ENCODE peak calls at places on chromosome 19, in seven cellular contexts. One of them, this sample, is unnamed.

GRCh38 chr19:47107953-47108746 is 5.4 kb downstream of the ZC3H4 start:
- DNase-seq in neural progenitor cell: no peak
- DNase-seq in skeletal muscle cell: no peak
- DNase-seq in uterus: no peak
- DNase-seq in choroid plexus epithelial cell: peak
- DNase-seq in dorsolateral prefrontal cortex: no peak
- DNase-seq in naive thymus-derived CD4-positive, alpha-beta T cell: no peak
- DNase-seq in this sample: no peak

GRCh38 chr19:48999481-49000325 is 6.0 kb downstream of the RUVBL2 start:
- DNase-seq in neural progenitor cell: peak
- DNase-seq in skeletal muscle cell: no peak
- DNase-seq in uterus: no peak
- DNase-seq in choroid plexus epithelial cell: peak
- DNase-seq in dorsolateral prefrontal cortex: no peak
- DNase-seq in naive thymus-derived CD4-positive, alpha-beta T cell: peak
- DNase-seq in this sample: peak

GRCh38 chr19:7004313-7004931 is 16.8 kb downstream of the MBD3L2B start:
- DNase-seq in neural progenitor cell: peak
- DNase-seq in skeletal muscle cell: no peak
- DNase-seq in uterus: no peak
- DNase-seq in choroid plexus epithelial cell: no peak
- DNase-seq in dorsolateral prefrontal cortex: no peak
- DNase-seq in naive thymus-derived CD4-positive, alpha-beta T cell: no peak
- DNase-seq in this sample: no peak

GRCh38 chr19:5293607-5294089 is 47.0 kb downstream of the PTPRS start:
- DNase-seq in neural progenitor cell: peak
- DNase-seq in skeletal muscle cell: no peak
- DNase-seq in uterus: peak
- DNase-seq in choroid plexus epithelial cell: peak
- DNase-seq in dorsolateral prefrontal cortex: no peak
- DNase-seq in naive thymus-derived CD4-positive, alpha-beta T cell: no peak
- DNase-seq in this sample: no peak

GRCh38 chr19:27909185-27909840 is 1303.6 kb downstream of the UQCRFS1 start:
- DNase-seq in neural progenitor cell: no peak
- DNase-seq in skeletal muscle cell: no peak
- DNase-seq in uterus: no peak
- DNase-seq in choroid plexus epithelial cell: no peak
- DNase-seq in dorsolateral prefrontal cortex: no peak
- DNase-seq in naive thymus-derived CD4-positive, alpha-beta T cell: no peak
- DNase-seq in this sample: no peak

GRCh38 chr19:58569191-58569942 is 3.8 kb downstream of the MZF1 start:
- DNase-seq in neural progenitor cell: no peak
- DNase-seq in skeletal muscle cell: no peak
- DNase-seq in uterus: peak
- DNase-seq in choroid plexus epithelial cell: no peak
- DNase-seq in dorsolateral prefrontal cortex: no peak
- DNase-seq in naive thymus-derived CD4-positive, alpha-beta T cell: no peak
- DNase-seq in this sample: no peak

GRCh38 chr19:11024259-11024658 is 63.4 kb downstream of the SMARCA4 start:
- DNase-seq in neural progenitor cell: no peak
- DNase-seq in skeletal muscle cell: no peak
- DNase-seq in uterus: no peak
- DNase-seq in choroid plexus epithelial cell: no peak
- DNase-seq in dorsolateral prefrontal cortex: no peak
- DNase-seq in naive thymus-derived CD4-positive, alpha-beta T cell: no peak
- DNase-seq in this sample: no peak

GRCh38 chr19:31149306-31149975 is 199.8 kb downstream of the TSHZ3 start:
- DNase-seq in neural progenitor cell: peak
- DNase-seq in skeletal muscle cell: no peak
- DNase-seq in uterus: no peak
- DNase-seq in choroid plexus epithelial cell: no peak
- DNase-seq in dorsolateral prefrontal cortex: no peak
- DNase-seq in naive thymus-derived CD4-positive, alpha-beta T cell: no peak
- DNase-seq in this sample: no peak

GRCh38 chr19:30307191-30307974 is 64.8 kb upstream of the ZNF536 start:
- DNase-seq in neural progenitor cell: no peak
- DNase-seq in skeletal muscle cell: no peak
- DNase-seq in uterus: no peak
- DNase-seq in choroid plexus epithelial cell: no peak
- DNase-seq in dorsolateral prefrontal cortex: no peak
- DNase-seq in naive thymus-derived CD4-positive, alpha-beta T cell: no peak
- DNase-seq in this sample: no peak

GRCh38 chr19:16071072-16071691 is 5.1 kb upstream of the TPM4 start:
- DNase-seq in neural progenitor cell: no peak
- DNase-seq in skeletal muscle cell: no peak
- DNase-seq in uterus: no peak
- DNase-seq in choroid plexus epithelial cell: no peak
- DNase-seq in dorsolateral prefrontal cortex: no peak
- DNase-seq in naive thymus-derived CD4-positive, alpha-beta T cell: no peak
- DNase-seq in this sample: no peak

GRCh38 chr19:16068696-16069259 is 7.5 kb upstream of the TPM4 start:
- DNase-seq in neural progenitor cell: no peak
- DNase-seq in skeletal muscle cell: no peak
- DNase-seq in uterus: no peak
- DNase-seq in choroid plexus epithelial cell: no peak
- DNase-seq in dorsolateral prefrontal cortex: no peak
- DNase-seq in naive thymus-derived CD4-positive, alpha-beta T cell: no peak
- DNase-seq in this sample: no peak

GRCh38 chr19:16067205-16067938 is 8.9 kb upstream of the TPM4 start:
- DNase-seq in neural progenitor cell: no peak
- DNase-seq in skeletal muscle cell: peak
- DNase-seq in uterus: peak
- DNase-seq in choroid plexus epithelial cell: peak
- DNase-seq in dorsolateral prefrontal cortex: no peak
- DNase-seq in naive thymus-derived CD4-positive, alpha-beta T cell: no peak
- DNase-seq in this sample: peak

GRCh38 chr19:16070366-16070990 is 5.8 kb upstream of the TPM4 start:
- DNase-seq in neural progenitor cell: no peak
- DNase-seq in skeletal muscle cell: no peak
- DNase-seq in uterus: no peak
- DNase-seq in choroid plexus epithelial cell: no peak
- DNase-seq in dorsolateral prefrontal cortex: no peak
- DNase-seq in naive thymus-derived CD4-positive, alpha-beta T cell: peak
- DNase-seq in this sample: no peak

DNA sequence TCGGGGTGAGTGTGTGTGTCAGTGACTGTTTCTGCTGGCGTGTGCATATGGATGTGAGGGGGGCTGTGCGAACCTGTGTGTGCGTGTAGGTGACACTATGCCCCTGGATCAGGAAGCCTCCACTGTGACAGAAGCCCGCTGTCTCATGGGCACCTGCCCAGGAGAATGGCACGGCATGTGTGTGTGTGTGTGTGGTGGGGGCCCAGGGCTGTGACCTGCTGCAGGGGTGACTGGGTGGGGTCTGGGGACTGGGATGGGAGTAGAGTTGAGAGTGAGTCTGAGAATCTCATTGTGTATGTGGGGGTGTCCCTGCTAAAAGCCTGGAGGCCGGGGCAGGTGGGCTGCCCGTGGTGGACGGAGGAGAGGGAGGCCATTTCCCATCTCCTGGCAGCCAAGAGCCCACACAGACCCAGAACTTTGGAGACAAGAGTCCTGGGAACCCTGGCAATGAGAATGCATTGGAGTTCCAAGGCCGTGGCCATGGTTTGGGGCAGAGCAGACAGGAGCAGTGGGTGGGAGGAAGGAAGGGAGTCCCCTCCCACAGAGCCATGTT is 6.4 kb upstream of the TPM4 start:
- DNase-seq in neural progenitor cell: no peak
- DNase-seq in skeletal muscle cell: no peak
- DNase-seq in uterus: no peak
- DNase-seq in choroid plexus epithelial cell: no peak
- DNase-seq in dorsolateral prefrontal cortex: no peak
- DNase-seq in naive thymus-derived CD4-positive, alpha-beta T cell: no peak
- DNase-seq in this sample: no peak
- H3K4me3 ChIP-seq in neural progenitor cell: no peak
- H3K4me3 ChIP-seq in skeletal muscle cell: no peak
- H3K4me3 ChIP-seq in uterus: peak
- H3K4me3 ChIP-seq in choroid plexus epithelial cell: no peak
- H3K4me3 ChIP-seq in dorsolateral prefrontal cortex: no peak
- H3K4me3 ChIP-seq in naive thymus-derived CD4-positive, alpha-beta T cell: peak
- H3K4me3 ChIP-seq in this sample: peak

DNA sequence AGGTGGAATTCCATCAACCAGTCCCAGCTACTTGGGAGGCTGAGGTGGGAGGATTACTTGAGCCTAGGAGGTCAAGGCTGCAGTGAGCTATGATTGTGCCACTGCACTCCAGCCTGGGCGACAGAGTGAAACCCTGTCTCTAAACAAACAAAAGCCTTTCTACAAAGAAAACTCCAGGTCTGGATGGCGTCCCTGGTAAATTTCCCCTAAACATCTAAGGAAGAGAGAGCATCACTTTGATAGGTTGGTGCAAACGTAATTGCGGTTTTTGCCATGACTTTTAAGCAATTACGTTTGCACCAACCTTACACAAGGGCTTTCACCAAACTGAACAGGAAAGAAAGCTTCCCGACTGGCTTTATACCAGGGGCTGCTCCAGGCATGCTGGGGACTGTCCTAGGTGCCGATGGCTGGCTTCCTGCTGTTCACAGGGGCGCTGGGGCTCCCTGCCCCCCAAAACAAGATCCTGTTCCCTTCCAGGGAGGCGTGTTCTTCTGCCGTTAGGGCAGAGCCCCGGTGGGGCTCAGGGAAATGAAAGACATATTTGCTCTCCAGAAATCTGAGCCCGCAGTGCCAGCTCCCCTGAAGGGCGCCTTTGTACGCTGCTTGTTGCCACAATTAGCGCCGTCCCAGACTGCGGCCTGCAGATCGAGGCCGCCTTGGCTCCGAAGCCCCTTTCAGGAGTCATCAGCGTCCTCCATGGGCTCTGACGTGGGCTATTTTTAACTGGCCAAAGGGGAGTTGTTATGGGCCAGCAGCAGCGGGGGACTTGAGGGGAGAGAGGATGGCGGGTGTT is 38.7 kb upstream of the KLF2 start:
- DNase-seq in neural progenitor cell: peak
- DNase-seq in skeletal muscle cell: no peak
- DNase-seq in uterus: no peak
- DNase-seq in choroid plexus epithelial cell: no peak
- DNase-seq in dorsolateral prefrontal cortex: no peak
- DNase-seq in naive thymus-derived CD4-positive, alpha-beta T cell: no peak
- DNase-seq in this sample: peak
- H3K4me3 ChIP-seq in neural progenitor cell: no peak
- H3K4me3 ChIP-seq in skeletal muscle cell: no peak
- H3K4me3 ChIP-seq in uterus: no peak
- H3K4me3 ChIP-seq in choroid plexus epithelial cell: no peak
- H3K4me3 ChIP-seq in dorsolateral prefrontal cortex: no peak
- H3K4me3 ChIP-seq in naive thymus-derived CD4-positive, alpha-beta T cell: no peak
- H3K4me3 ChIP-seq in this sample: no peak

DNA sequence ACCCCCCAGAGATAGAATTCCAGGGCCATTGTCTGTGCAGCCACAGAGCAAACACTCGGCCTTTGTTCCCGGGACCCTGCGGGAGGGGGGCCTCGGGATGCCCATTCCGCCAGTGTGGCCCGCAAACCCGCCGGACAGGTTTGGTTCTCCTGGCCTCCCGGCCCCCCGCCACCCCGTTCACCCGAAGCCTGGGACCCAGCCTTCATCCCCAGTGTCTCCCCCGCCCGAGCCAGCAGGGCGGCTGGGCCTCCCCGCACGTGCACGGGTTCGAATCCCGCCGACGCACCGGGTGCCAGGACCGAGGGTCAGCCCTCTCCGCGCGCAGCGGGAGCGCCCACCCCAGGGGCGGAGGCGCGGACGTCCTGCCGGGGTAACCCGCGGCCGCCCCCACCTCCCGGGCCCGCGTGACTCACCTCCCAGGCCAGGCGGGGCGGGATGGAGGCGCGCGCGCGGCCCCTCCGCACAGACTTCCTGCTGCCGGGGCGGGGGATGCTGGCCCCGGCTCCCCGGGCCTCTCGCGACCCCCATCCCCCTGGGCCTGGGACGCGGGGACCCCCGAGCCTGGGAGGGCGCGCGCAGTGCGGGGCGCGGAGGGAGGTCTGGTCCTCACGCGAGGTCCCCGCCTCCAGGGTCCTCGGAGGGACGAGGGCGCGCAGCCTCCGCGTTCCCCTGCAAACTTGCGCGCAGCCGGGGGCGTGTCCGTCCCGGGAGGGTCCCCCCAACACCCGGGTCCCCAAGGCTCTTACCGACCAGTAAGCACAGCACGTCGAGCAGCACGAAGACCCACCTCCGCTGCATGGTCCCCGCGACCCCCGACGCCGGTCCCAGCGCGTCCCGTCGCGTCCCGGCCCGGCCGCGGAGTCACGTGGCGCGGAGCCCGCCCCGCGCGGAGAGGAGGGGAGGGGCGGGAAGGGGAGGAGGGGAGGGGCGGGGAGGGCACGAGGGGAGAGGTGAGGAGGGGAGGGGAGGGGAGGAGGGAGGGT is at the start of gene PLPP2:
- DNase-seq in neural progenitor cell: peak
- DNase-seq in skeletal muscle cell: no peak
- DNase-seq in uterus: peak
- DNase-seq in choroid plexus epithelial cell: peak
- DNase-seq in dorsolateral prefrontal cortex: peak
- DNase-seq in naive thymus-derived CD4-positive, alpha-beta T cell: no peak
- DNase-seq in this sample: no peak
- H3K4me3 ChIP-seq in neural progenitor cell: peak
- H3K4me3 ChIP-seq in skeletal muscle cell: peak
- H3K4me3 ChIP-seq in uterus: peak
- H3K4me3 ChIP-seq in choroid plexus epithelial cell: peak
- H3K4me3 ChIP-seq in dorsolateral prefrontal cortex: peak
- H3K4me3 ChIP-seq in naive thymus-derived CD4-positive, alpha-beta T cell: no peak
- H3K4me3 ChIP-seq in this sample: peak

GRCh38 chr19:19261350-19262189 is 11.5 kb downstream of the TM6SF2 start:
- DNase-seq in neural progenitor cell: peak
- DNase-seq in skeletal muscle cell: no peak
- DNase-seq in uterus: no peak
- DNase-seq in choroid plexus epithelial cell: no peak
- DNase-seq in dorsolateral prefrontal cortex: no peak
- DNase-seq in naive thymus-derived CD4-positive, alpha-beta T cell: no peak
- DNase-seq in this sample: no peak

GRCh38 chr19:19262190-19263057 is 10.7 kb downstream of the TM6SF2 start:
- DNase-seq in neural progenitor cell: peak
- DNase-seq in skeletal muscle cell: no peak
- DNase-seq in uterus: no peak
- DNase-seq in choroid plexus epithelial cell: no peak
- DNase-seq in dorsolateral prefrontal cortex: no peak
- DNase-seq in naive thymus-derived CD4-positive, alpha-beta T cell: no peak
- DNase-seq in this sample: no peak

GRCh38 chr19:19260417-19260816 is 12.7 kb downstream of the TM6SF2 start:
- DNase-seq in neural progenitor cell: no peak
- DNase-seq in skeletal muscle cell: no peak
- DNase-seq in uterus: no peak
- DNase-seq in choroid plexus epithelial cell: no peak
- DNase-seq in dorsolateral prefrontal cortex: no peak
- DNase-seq in naive thymus-derived CD4-positive, alpha-beta T cell: no peak
- DNase-seq in this sample: no peak

GRCh38 chr19:19259741-19260140 is 13.4 kb downstream of the TM6SF2 start:
- DNase-seq in neural progenitor cell: peak
- DNase-seq in skeletal muscle cell: no peak
- DNase-seq in uterus: no peak
- DNase-seq in choroid plexus epithelial cell: peak
- DNase-seq in dorsolateral prefrontal cortex: no peak
- DNase-seq in naive thymus-derived CD4-positive, alpha-beta T cell: no peak
- DNase-seq in this sample: no peak

GRCh38 chr19:19260842-19261241 is 12.3 kb downstream of the TM6SF2 start:
- DNase-seq in neural progenitor cell: no peak
- DNase-seq in skeletal muscle cell: no peak
- DNase-seq in uterus: no peak
- DNase-seq in choroid plexus epithelial cell: no peak
- DNase-seq in dorsolateral prefrontal cortex: no peak
- DNase-seq in naive thymus-derived CD4-positive, alpha-beta T cell: no peak
- DNase-seq in this sample: no peak
- H3K4me3 ChIP-seq in neural progenitor cell: peak
- H3K4me3 ChIP-seq in skeletal muscle cell: no peak
- H3K4me3 ChIP-seq in uterus: no peak
- H3K4me3 ChIP-seq in choroid plexus epithelial cell: no peak
- H3K4me3 ChIP-seq in dorsolateral prefrontal cortex: peak
- H3K4me3 ChIP-seq in naive thymus-derived CD4-positive, alpha-beta T cell: no peak
- H3K4me3 ChIP-seq in this sample: no peak